ENCODE peak calls at places on chromosomes 1 and 21, in seven cellular contexts. S is mammary epithelial cell, L is mesendoderm, B is left cardiac atrium, P is NCI-H1092 treated with DMSO at 0.1 percent for 48 hours, A is foreskin keratinocyte, G is globus pallidus. K is an unnamed sample.
A peak's percentile ranks its signal among the peaks of the same experiment; 100 is the strongest.

GRCh38 chr1:176515310-176515709 is 52.3 kb downstream of the PAPPA2 start:
- DNase-seq in S (peak; percentile 91), G (no peak), L (peak; percentile 37), A (peak; percentile 91), B (no peak), P (peak; percentile 70), K (no peak)

GRCh38 chr1:55541296-55541695 is 326.1 kb upstream of the USP24 start:
- DNase-seq in L (no peak), G (no peak), B (no peak), S (peak; percentile 73), A (peak; percentile 48), P (no peak), K (no peak)

GRCh38 chr1:240739139-240739538 is 127.2 kb upstream of the GREM2 start:
- DNase-seq in B (no peak), L (no peak), A (no peak), S (no peak), G (no peak), P (no peak), K (no peak)

GRCh38 chr1:178023181-178023618 is 53.3 kb upstream of the SEC16B start:
- DNase-seq in S (no peak), G (no peak), P (no peak), B (no peak), A (no peak), L (no peak), K (no peak)

GRCh38 chr1:34701326-34702129 is 53.3 kb upstream of the GJB5 start:
- DNase-seq in A (no peak), L (no peak), G (no peak), S (no peak), P (no peak), B (no peak), K (no peak)

GRCh38 chr1:42177551-42177981 is 13.0 kb upstream of the GUCA2A start:
- DNase-seq in A (peak; percentile 54), L (no peak), B (peak; percentile 44), P (peak; percentile 92), G (peak; percentile 79), S (peak; percentile 65), K (no peak)

GRCh38 chr1:3429320-3429719 is 25.1 kb upstream of the ARHGEF16 start:
- DNase-seq in G (no peak), P (no peak), B (no peak), A (no peak), S (no peak), L (no peak), K (no peak)

GRCh38 chr1:67618285-67619018 is 66.5 kb upstream of the GADD45A start:
- DNase-seq in G (peak; percentile 55), P (no peak), S (peak; percentile 96), B (peak; percentile 54), A (peak; percentile 76), L (no peak), K (no peak)

GRCh38 chr1:37741130-37741529 is 23.8 kb downstream of the EPHA10 start:
- DNase-seq in L (no peak), P (no peak), A (peak; percentile 95), B (no peak), G (no peak), S (peak; percentile 94), K (no peak)

GRCh38 chr1:217332426-217333065 is 298.3 kb downstream of the GPATCH2 start:
- DNase-seq in A (peak; percentile 20), S (no peak), G (no peak), L (peak; percentile 12), B (peak; percentile 35), P (peak; percentile 22), K (no peak)

GRCh38 chr1:108107658-108108057 is 92.5 kb downstream of the SLC25A24 start:
- DNase-seq in A (peak; percentile 88), B (no peak), S (peak; percentile 67), G (no peak), P (no peak), L (no peak), K (no peak)

GRCh38 chr1:228082975-228083870 is 715 bp downstream of the ARF1 start:
- DNase-seq in B (peak; percentile 74), S (no peak), P (peak; percentile 48), L (peak; percentile 41), A (no peak), G (no peak), K (peak; percentile 41)

GRCh38 chr1:159211331-159212136 is 6.9 kb downstream of the ACKR1 start:
- DNase-seq in G (peak; percentile 20), L (peak; percentile 73), A (no peak), P (peak; percentile 41), S (no peak), B (no peak), K (peak; percentile 69)

GRCh38 chr21:14523234-14523633 is 22.9 kb downstream of the SAMSN1 start:
- DNase-seq in P (no peak), A (peak; percentile 15), B (no peak), S (no peak), L (no peak), G (no peak), K (no peak)